ENCODE peak calls at places on chromosomes 16 and 17, in five cellular contexts. J is cardiac fibroblast, A is endothelial cell, R is HFF-Myc, B is pancreas. E is an unnamed sample.

GRCh38 chr17:72366626-72367025 is 245.8 kb downstream of the SOX9 start:
- DNase-seq in J (no peak), A (no peak), R (no peak), B (no peak), E (no peak)

GRCh38 chr17:15910791-15911190 is 34.1 kb upstream of the ADORA2B start:
- DNase-seq in J (peak), A (no peak), R (no peak), B (no peak), E (no peak)

GRCh38 chr17:73308017-73308823 is 3.6 kb downstream of the CDC42EP4 start:
- DNase-seq in J (peak), A (no peak), R (no peak), B (peak), E (no peak)

GRCh38 chr17:49578963-49579500 is 3.4 kb downstream of the NXPH3 start:
- DNase-seq in J (no peak), A (no peak), R (no peak), B (no peak), E (no peak)

GRCh38 chr17:57045868-57046671 is 39.0 kb upstream of the AKAP1 start:
- DNase-seq in J (no peak), A (no peak), R (no peak), B (peak), E (peak)

GRCh38 chr17:8005357-8005756 is 2.9 kb downstream of the GUCY2D start:
- DNase-seq in J (peak), A (no peak), R (no peak), B (no peak), E (no peak)

GRCh38 chr17:34740936-34741515 is 161.6 kb downstream of the TMEM132E start:
- DNase-seq in J (no peak), A (no peak), R (no peak), B (no peak), E (no peak)

GRCh38 chr17:27834571-27834970 is 34.2 kb upstream of the NOS2 start:
- DNase-seq in J (no peak), A (no peak), R (no peak), B (no peak), E (no peak)

GRCh38 chr17:40329981-40330794 is 21.2 kb downstream of the RARA start:
- DNase-seq in J (no peak), A (no peak), R (no peak), B (peak), E (peak)

GRCh38 chr16:58458634-58459343 is 41.2 kb upstream of the NDRG4 start:
- DNase-seq in J (no peak), A (no peak), R (no peak), B (no peak), E (no peak)

GRCh38 chr16:66271074-66272060 is 95.1 kb upstream of the CDH5 start:
- DNase-seq in J (no peak), A (no peak), R (no peak), B (no peak), E (no peak)

GRCh38 chr16:63577891-63578290 is 1541.7 kb upstream of the CDH8 start:
- DNase-seq in J (no peak), A (no peak), R (no peak), B (no peak), E (no peak)

GRCh38 chr17:6753565-6753964 is 2.3 kb upstream of the XAF1 start:
- DNase-seq in J (no peak), A (no peak), R (no peak), B (no peak), E (no peak)

GRCh38 chr17:77100009-77100408 is 40.8 kb upstream of the SEC14L1 start:
- DNase-seq in J (no peak), A (no peak), R (no peak), B (peak), E (peak)

GRCh38 chr17:57313276-57313835 is 57.0 kb downstream of the MSI2 start:
- DNase-seq in J (no peak), A (no peak), R (no peak), B (no peak), E (no peak)

GRCh38 chr17:1055751-1056645 is 59.1 kb downstream of the TIMM22 start:
- DNase-seq in J (peak), A (peak), R (no peak), B (peak), E (peak)

GRCh38 chr16:57386381-57386951 is 14.2 kb downstream of the CX3CL1 start:
- DNase-seq in J (peak), A (no peak), R (no peak), B (no peak), E (no peak)

GRCh38 chr17:70024253-70024652 is 50.8 kb upstream of the KCNJ16 start:
- DNase-seq in J (no peak), A (no peak), R (no peak), B (no peak), E (no peak)

GRCh38 chr17:76367647-76368046 is 13.9 kb upstream of the PRPSAP1 start:
- DNase-seq in J (no peak), A (no peak), R (no peak), B (no peak), E (no peak)

GRCh38 chr16:85400305-85401205 is 212.6 kb upstream of the GSE1 start:
- DNase-seq in J (no peak), A (no peak), R (no peak), B (no peak), E (peak)

GRCh38 chr16:4936991-4937781 is at the start of gene PPL:
- DNase-seq in J (no peak), A (peak), R (no peak), B (peak), E (no peak)

GRCh38 chr17:43212641-43213490 is 1.2 kb downstream of the TMEM106A start:
- DNase-seq in J (peak), A (no peak), R (no peak), B (no peak), E (no peak)

GRCh38 chr17:76789235-76789788 is 51.4 kb downstream of the MFSD11 start:
- DNase-seq in J (no peak), A (no peak), R (no peak), B (no peak), E (no peak)

GRCh38 chr17:34252890-34253525 is 2.1 kb upstream of the CCL2 start:
- DNase-seq in J (no peak), A (no peak), R (no peak), B (no peak), E (no peak)

GRCh38 chr16:8962393-8963009 is 1.2 kb downstream of the USP7 start:
- DNase-seq in J (no peak), A (no peak), R (no peak), B (peak), E (no peak)

DNA sequence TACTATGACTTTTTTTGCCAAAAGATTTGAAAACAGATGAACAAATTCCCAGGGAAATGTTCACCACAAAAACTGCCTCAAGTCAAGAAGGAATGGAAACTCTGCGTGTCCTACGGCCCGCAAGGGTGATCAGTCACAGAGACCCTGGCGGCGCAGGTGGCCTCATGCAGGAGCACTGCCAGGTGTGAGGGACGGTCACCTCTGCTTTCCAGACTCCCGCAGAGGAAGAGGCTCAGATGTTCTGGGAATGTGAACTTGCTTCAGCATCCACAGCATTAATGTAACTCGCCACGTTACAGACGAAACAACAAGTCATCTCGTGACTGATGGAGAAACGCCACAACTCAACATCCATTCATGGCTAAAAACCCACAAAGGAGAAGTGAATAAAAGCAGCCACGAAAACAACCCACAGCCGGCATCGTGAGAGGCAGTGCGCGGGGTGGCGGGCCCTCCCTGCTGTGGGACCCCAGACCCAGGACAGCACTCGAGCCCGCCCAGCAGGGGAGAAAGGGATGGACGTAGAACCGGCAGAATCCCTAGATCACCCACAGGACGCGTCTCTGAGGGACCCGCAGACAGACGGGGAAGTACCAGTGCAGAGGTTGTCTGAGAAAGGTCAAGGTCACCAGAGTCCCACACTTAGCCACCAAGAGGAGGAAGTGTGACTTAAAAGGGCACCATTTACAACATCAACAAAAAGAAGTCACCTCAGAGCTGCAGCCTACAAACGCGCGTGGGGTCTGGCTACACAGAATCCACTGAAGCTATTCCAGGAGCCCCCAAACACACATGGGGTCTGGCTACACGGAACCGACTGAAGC is 76.9 kb upstream of the GNG13 start:
- DNase-seq in J (no peak), A (no peak), R (no peak), B (peak), E (peak)
- TF ChIP-seq CTCF in J (no peak), A (no peak), R (no peak), B (no peak), E (no peak)

GRCh38 chr16:78784773-78785172 is 685.3 kb downstream of the WWOX start:
- DNase-seq in J (no peak), A (no peak), R (no peak), B (no peak), E (no peak)

GRCh38 chr16:78783570-78784079 is 684.2 kb downstream of the WWOX start:
- DNase-seq in J (no peak), A (no peak), R (no peak), B (no peak), E (no peak)

GRCh38 chr16:78782572-78782971 is 683.1 kb downstream of the WWOX start:
- DNase-seq in J (no peak), A (no peak), R (no peak), B (no peak), E (no peak)

GRCh38 chr16:78778724-78779004 is 679.2 kb downstream of the WWOX start:
- DNase-seq in J (no peak), A (no peak), R (no peak), B (no peak), E (no peak)

GRCh38 chr16:78780808-78781207 is 681.4 kb downstream of the WWOX start:
- DNase-seq in J (no peak), A (no peak), R (no peak), B (no peak), E (no peak)
- TF ChIP-seq CTCF in J (no peak), A (no peak), R (no peak), B (no peak), E (no peak)

DNA sequence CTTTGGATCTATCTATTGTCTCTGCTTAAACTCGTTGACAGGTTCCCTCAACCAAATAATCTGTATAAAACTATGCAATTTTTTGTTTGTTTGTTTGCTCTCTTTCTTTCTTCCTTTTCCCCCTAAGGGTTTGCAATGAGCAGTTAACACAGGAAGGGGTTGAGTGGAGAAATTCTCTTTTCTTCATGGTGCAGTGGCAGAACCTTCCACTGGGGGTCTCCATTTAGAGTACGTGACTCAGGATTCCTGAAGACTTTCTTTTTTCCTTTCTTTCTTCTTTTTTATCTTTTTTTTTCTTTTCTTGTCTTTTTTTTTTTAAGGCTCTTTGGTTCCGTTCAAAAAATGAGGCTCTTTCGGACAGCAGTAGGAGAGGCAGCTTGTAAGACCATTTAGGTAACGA is 19.5 kb upstream of the RBFOX1 start:
- DNase-seq in J (peak), A (peak), R (no peak), B (no peak), E (no peak)
- TF ChIP-seq CTCF in J (peak), A (peak), R (no peak), B (no peak), E (peak)

DNA sequence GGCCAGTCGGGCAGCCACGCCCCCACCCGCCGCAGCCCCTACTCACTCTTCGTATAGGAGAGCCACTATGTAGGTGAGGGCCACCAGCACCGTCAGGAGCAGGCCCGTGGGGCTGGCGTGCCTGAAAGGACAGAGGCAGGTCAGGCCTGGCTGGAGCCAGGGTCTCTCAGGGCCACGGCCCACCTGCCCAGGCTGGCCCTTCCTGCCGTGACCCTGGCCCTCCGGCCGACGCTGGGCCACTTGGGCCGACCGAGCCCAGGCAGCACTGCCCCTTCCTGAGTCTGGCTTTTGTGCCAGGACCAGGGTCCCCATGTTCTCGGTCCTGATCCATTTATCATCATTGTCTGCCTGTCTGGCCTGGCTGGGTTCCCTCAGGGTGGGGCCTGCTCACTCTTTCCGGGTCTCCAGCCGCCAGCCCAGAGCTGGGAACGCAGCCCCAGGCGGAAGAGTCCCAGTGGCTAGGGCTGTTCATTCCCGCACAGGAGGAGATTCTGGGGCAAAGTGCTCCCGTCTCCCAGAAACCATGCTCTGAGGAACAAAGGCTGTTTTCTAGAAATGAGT is 10.1 kb upstream of the RASD1 start:
- DNase-seq in J (no peak), A (no peak), R (no peak), B (peak), E (no peak)
- TF ChIP-seq CTCF in J (no peak), A (no peak), R (no peak), B (no peak), E (no peak)

GRCh38 chr16:81585785-81586184 is 141.2 kb downstream of the CMIP start:
- DNase-seq in J (peak), A (peak), R (no peak), B (no peak), E (no peak)
- TF ChIP-seq CTCF in J (peak), A (peak), R (peak), B (no peak), E (no peak)

DNA sequence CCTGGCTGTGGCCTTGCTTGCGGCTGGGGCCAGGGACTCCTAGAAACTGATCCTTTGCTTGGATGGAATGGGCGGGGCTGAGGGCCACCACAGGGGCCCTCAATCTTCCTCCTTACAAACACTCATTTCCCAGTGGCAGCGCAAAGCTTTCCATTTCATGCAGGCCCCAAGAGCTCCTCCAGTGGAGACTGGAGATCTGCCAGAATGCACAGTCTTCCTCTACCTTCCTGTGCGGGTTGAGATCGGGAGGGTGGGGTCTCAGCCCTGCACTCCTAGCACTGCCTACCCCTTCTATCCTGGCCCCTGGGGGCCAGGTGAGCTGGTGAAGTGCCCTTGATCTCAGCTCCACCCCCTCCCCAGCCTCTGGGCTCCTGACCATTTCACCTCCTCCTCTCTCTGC is 1.7 kb downstream of the NRN1L start:
- DNase-seq in J (no peak), A (no peak), R (no peak), B (no peak), E (no peak)
- TF ChIP-seq CTCF in J (no peak), A (no peak), R (no peak), B (no peak), E (no peak)

GRCh38 chr17:21301593-21302550 is 17.4 kb downstream of the MAP2K3 start:
- DNase-seq in J (no peak), A (no peak), R (no peak), B (peak), E (no peak)
- TF ChIP-seq CTCF in J (no peak), A (no peak), R (no peak), B (no peak), E (no peak)

GRCh38 chr17:67362173-67362572 is 4.2 kb downstream of the PSMD12 start:
- DNase-seq in J (no peak), A (no peak), R (no peak), B (no peak), E (no peak)
- TF ChIP-seq CTCF in J (no peak), A (no peak), R (no peak), B (no peak), E (no peak)